ENCODE peak calls at places on chromosomes 12 and 14, in seven cellular contexts. M is H1, N is SK-N-SH, J is HCT116, A is HepG2, F is K562, E is GM12878. T is an unnamed sample.

GRCh38 chr14:67620217-67620789 is 583 bp downstream of the ARG2 start:
- DNase-seq in A (no peak), J (no peak), E (no peak), N (peak; percentile 37), F (peak; percentile 40), M (peak; percentile 57), T (peak; percentile 38)

GRCh38 chr12:18752280-18752920 is 14.5 kb downstream of the CAPZA3 start:
- DNase-seq in N (no peak), A (no peak), F (peak; percentile 63), M (no peak), E (no peak), J (no peak), T (no peak)

GRCh38 chr14:71579331-71579730 is 352.9 kb upstream of the RGS6 start:
- DNase-seq in F (peak; percentile 21), E (no peak), N (no peak), M (no peak), J (no peak), A (no peak), T (no peak)

GRCh38 chr14:26204954-26205479 is 392.8 kb downstream of the NOVA1 start:
- DNase-seq in E (no peak), A (no peak), N (peak; percentile 7), F (no peak), J (no peak), M (peak; percentile 71), T (no peak)

GRCh38 chr12:126182619-126183236 is 1117.5 kb downstream of the AACS start:
- DNase-seq in A (no peak), F (no peak), N (no peak), J (no peak), M (no peak), E (no peak), T (no peak)

GRCh38 chr12:88802307-88802706 is 222.0 kb upstream of the KITLG start:
- DNase-seq in M (no peak), E (no peak), J (no peak), N (no peak), A (no peak), F (no peak), T (no peak)

GRCh38 chr12:95784286-95784685 is 6.3 kb downstream of the NTN4 start:
- DNase-seq in F (no peak), J (no peak), N (no peak), M (no peak), E (no peak), A (no peak), T (no peak)

GRCh38 chr12:122137229-122137628 is 36.8 kb downstream of the IL31 start:
- DNase-seq in M (no peak), E (no peak), A (no peak), J (no peak), N (no peak), F (peak; percentile 37), T (no peak)

GRCh38 chr12:18262514-18262913 is 1.2 kb downstream of the PIK3C2G start:
- DNase-seq in E (no peak), M (no peak), F (no peak), N (no peak), A (no peak), J (no peak), T (no peak)

GRCh38 chr14:58752280-58752679 is 114.5 kb downstream of the DACT1 start:
- DNase-seq in N (no peak), A (no peak), F (no peak), M (no peak), J (no peak), E (no peak), T (no peak)

GRCh38 chr12:96263449-96263902 is 69.3 kb downstream of the ELK3 start:
- DNase-seq in J (no peak), N (no peak), F (peak; percentile 30), M (no peak), A (peak; percentile 90), E (no peak), T (no peak)

DNA sequence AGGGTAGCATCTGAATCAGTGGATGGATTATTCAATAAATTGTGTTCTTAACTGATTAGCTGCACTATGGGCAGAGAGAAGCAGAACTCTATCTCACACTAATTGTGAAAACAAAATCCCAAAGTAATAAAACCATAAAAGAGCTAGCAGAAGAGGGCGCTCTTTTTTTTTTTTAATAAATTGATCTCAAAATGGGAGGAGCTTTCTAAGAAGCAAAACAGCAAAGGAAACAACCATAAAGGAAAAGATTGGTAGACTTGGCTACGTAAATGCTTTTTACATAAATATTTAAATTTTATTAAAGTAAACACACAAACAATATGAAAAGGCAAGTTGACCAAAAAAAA is 1.5 kb upstream of the TM7SF3 start:
- DNase-seq in M (no peak), A (no peak), J (peak; percentile 56), N (peak; percentile 29), E (no peak), F (peak; percentile 40), T (no peak)
- TF ChIP-seq JUND in M (no peak), A (no peak), J (no peak), N (no peak), E (no peak), F (no peak), T (no peak)

DNA sequence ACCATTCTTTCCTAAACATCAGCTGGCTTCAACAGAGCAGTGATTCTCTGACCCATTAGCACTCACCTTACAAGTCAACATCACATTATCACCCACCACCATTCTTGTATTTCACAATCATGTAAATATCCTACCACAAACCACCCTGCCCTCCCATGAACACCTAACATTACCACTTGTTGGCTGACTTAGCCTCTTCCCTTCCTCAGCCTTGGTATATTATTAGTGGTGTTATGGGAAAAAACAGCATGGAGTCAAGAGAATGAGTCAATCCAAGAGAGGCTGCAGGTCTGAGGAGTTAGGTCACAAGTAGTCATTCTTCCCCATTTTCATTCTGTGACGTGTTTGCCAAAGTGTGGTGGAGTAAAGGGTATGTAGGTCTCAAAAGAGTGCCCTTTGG is 22.3 kb upstream of the MGP start:
- DNase-seq in E (no peak), F (no peak), A (no peak), J (no peak), N (no peak), M (no peak), T (no peak)
- TF ChIP-seq JUND in E (no peak), F (no peak), A (no peak), J (no peak), N (no peak), M (no peak), T (no peak)

GRCh38 chr14:102508774-102509743 is 517 bp downstream of the ANKRD9 start:
- DNase-seq in A (no peak), F (peak; percentile 56), N (peak; percentile 85), J (no peak), M (no peak), E (no peak), T (peak; percentile 64)
- TF ChIP-seq JUND in A (no peak), F (no peak), N (no peak), J (no peak), M (no peak), E (no peak), T (no peak)

DNA sequence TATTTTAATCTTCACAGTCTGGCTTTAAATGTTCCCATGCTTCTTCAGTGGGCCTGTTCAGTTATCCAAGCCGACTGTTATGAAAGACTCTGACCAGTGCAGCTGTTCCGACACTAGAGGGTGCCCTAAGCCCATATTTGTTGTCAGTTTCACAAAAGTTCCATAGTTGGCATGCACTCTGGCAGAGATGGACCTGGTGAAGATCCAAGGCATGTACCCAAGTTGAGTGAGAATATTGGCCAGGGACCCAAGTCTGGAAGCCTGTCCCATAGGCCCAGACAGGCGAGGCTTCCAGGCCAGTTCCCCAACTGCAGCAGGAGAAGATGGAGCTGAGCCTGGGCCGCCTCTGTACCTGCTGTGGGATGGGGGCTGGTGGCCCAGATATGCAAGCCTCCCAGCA is 27.4 kb upstream of the GUCY2C start:
- DNase-seq in N (peak; percentile 47), J (peak; percentile 28), A (peak; percentile 54), E (peak; percentile 37), F (peak; percentile 33), M (no peak), T (no peak)
- TF ChIP-seq JUND in N (no peak), J (no peak), A (no peak), E (no peak), F (no peak), M (no peak), T (no peak)

DNA sequence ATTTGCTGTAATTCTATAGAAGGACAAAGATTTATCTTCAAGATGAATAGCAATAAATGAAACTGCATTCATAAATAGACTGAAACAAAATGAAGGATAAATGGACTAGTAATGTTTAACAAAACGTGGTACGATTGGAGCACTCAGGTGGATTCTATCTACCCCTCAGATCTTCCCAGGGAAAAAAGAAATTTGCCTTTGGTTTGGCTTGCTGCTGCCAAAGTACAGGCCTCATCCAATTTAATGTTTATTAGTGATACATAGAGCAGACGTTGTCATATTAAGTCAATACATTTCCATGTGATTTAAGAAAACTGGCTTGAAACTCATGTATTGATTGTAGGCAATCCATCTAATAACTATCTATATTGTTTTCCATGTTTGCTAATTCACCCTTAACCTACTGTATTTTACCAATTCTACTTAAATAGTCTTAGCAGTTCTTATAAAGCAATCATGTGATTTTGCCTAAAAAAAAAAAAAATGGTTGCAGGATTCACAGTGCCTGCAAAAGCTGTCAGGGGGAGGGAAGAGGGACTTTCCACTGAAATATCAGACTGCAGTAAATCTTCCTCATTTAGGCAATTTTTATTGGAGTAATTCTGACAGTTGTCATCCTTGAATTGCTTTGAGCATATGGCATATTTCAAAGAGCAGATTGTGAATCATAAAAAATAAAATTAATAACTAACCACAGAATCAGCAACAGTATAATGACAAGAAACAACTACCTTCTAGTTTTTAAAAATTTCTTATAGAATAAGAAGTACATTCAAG is 242.2 kb upstream of the NPAS3 start:
- DNase-seq in F (no peak), N (no peak), M (no peak), A (no peak), E (no peak), J (no peak), T (no peak)
- TF ChIP-seq JUND in F (no peak), N (peak; percentile 49), M (no peak), A (no peak), E (no peak), J (no peak), T (no peak)

T was measured in T47D.